ENCODE peak calls at places on chromosomes 13 and 19, in ten cellular contexts. One of them, this sample, is unnamed.

GRCh38 chr13:79581870-79582315 is 100.9 kb downstream of the NDFIP2 start:
- DNase-seq in CD4-positive, alpha-beta memory T cell: no peak
- DNase-seq in psoas muscle: peak; percentile 64
- DNase-seq in body of pancreas: no peak
- DNase-seq in cardiac muscle cell: no peak
- DNase-seq in left lung: peak; percentile 43
- DNase-seq in kidney: no peak
- DNase-seq in IMR-90: peak; percentile 3
- DNase-seq in CD8-positive, alpha-beta memory T cell: no peak
- DNase-seq in ovary: no peak
- DNase-seq in this sample: no peak

GRCh38 chr19:46181386-46181774 is 33.3 kb downstream of the IGFL2 start:
- DNase-seq in CD4-positive, alpha-beta memory T cell: no peak
- DNase-seq in psoas muscle: no peak
- DNase-seq in body of pancreas: no peak
- DNase-seq in cardiac muscle cell: no peak
- DNase-seq in left lung: no peak
- DNase-seq in kidney: no peak
- DNase-seq in IMR-90: peak; percentile 28
- DNase-seq in CD8-positive, alpha-beta memory T cell: no peak
- DNase-seq in ovary: no peak
- DNase-seq in this sample: peak; percentile 23

GRCh38 chr13:42046448-42046847 is 2.0 kb upstream of the DGKH start:
- DNase-seq in CD4-positive, alpha-beta memory T cell: no peak
- DNase-seq in psoas muscle: no peak
- DNase-seq in body of pancreas: no peak
- DNase-seq in cardiac muscle cell: no peak
- DNase-seq in left lung: no peak
- DNase-seq in kidney: no peak
- DNase-seq in IMR-90: no peak
- DNase-seq in CD8-positive, alpha-beta memory T cell: no peak
- DNase-seq in ovary: no peak
- DNase-seq in this sample: no peak

GRCh38 chr19:39296055-39296645 is at the start of gene IFNL1:
- DNase-seq in CD4-positive, alpha-beta memory T cell: no peak
- DNase-seq in psoas muscle: no peak
- DNase-seq in body of pancreas: no peak
- DNase-seq in cardiac muscle cell: no peak
- DNase-seq in left lung: no peak
- DNase-seq in kidney: no peak
- DNase-seq in IMR-90: no peak
- DNase-seq in CD8-positive, alpha-beta memory T cell: no peak
- DNase-seq in ovary: no peak
- DNase-seq in this sample: no peak

GRCh38 chr13:112441779-112442310 is 65.7 kb downstream of the SPACA7 start:
- DNase-seq in CD4-positive, alpha-beta memory T cell: no peak
- DNase-seq in psoas muscle: no peak
- DNase-seq in body of pancreas: no peak
- DNase-seq in cardiac muscle cell: no peak
- DNase-seq in left lung: peak; percentile 47
- DNase-seq in kidney: peak; percentile 40
- DNase-seq in IMR-90: no peak
- DNase-seq in CD8-positive, alpha-beta memory T cell: no peak
- DNase-seq in ovary: no peak
- DNase-seq in this sample: no peak

GRCh38 chr19:49255674-49256073 is 69.3 kb downstream of the SLC6A16 start:
- DNase-seq in CD4-positive, alpha-beta memory T cell: no peak
- DNase-seq in psoas muscle: no peak
- DNase-seq in body of pancreas: no peak
- DNase-seq in cardiac muscle cell: no peak
- DNase-seq in left lung: no peak
- DNase-seq in kidney: no peak
- DNase-seq in IMR-90: no peak
- DNase-seq in CD8-positive, alpha-beta memory T cell: no peak
- DNase-seq in ovary: no peak
- DNase-seq in this sample: peak; percentile 14

GRCh38 chr19:34994643-34995471 is 5.3 kb upstream of the GRAMD1A start:
- DNase-seq in CD4-positive, alpha-beta memory T cell: no peak
- DNase-seq in psoas muscle: peak; percentile 56
- DNase-seq in body of pancreas: peak; percentile 87
- DNase-seq in cardiac muscle cell: no peak
- DNase-seq in left lung: peak; percentile 79
- DNase-seq in kidney: peak; percentile 79
- DNase-seq in IMR-90: no peak
- DNase-seq in CD8-positive, alpha-beta memory T cell: no peak
- DNase-seq in ovary: peak; percentile 67
- DNase-seq in this sample: no peak

GRCh38 chr13:71867101-71867814 is at the start of gene DACH1:
- DNase-seq in CD4-positive, alpha-beta memory T cell: peak; percentile 2
- DNase-seq in psoas muscle: peak; percentile 69
- DNase-seq in body of pancreas: peak; percentile 65
- DNase-seq in cardiac muscle cell: peak; percentile 73
- DNase-seq in left lung: peak; percentile 63
- DNase-seq in kidney: peak; percentile 89
- DNase-seq in IMR-90: peak; percentile 20
- DNase-seq in CD8-positive, alpha-beta memory T cell: no peak
- DNase-seq in ovary: no peak
- DNase-seq in this sample: peak; percentile 34

GRCh38 chr13:66546534-66547379 is 683.4 kb downstream of the PCDH9 start:
- DNase-seq in CD4-positive, alpha-beta memory T cell: no peak
- DNase-seq in psoas muscle: no peak
- DNase-seq in body of pancreas: no peak
- DNase-seq in cardiac muscle cell: no peak
- DNase-seq in left lung: no peak
- DNase-seq in kidney: no peak
- DNase-seq in IMR-90: peak; percentile 80
- DNase-seq in CD8-positive, alpha-beta memory T cell: no peak
- DNase-seq in ovary: no peak
- DNase-seq in this sample: no peak

GRCh38 chr19:571127-571974 is 1.0 kb upstream of the BSG start:
- DNase-seq in CD4-positive, alpha-beta memory T cell: no peak
- DNase-seq in psoas muscle: no peak
- DNase-seq in body of pancreas: peak; percentile 41
- DNase-seq in cardiac muscle cell: peak; percentile 38
- DNase-seq in left lung: peak; percentile 74
- DNase-seq in kidney: peak; percentile 80
- DNase-seq in IMR-90: peak; percentile 35
- DNase-seq in CD8-positive, alpha-beta memory T cell: peak; percentile 79
- DNase-seq in ovary: no peak
- DNase-seq in this sample: peak; percentile 38

GRCh38 chr13:38814331-38814730 is 127.5 kb downstream of the FREM2 start:
- DNase-seq in CD4-positive, alpha-beta memory T cell: no peak
- DNase-seq in psoas muscle: no peak
- DNase-seq in body of pancreas: peak; percentile 58
- DNase-seq in cardiac muscle cell: no peak
- DNase-seq in left lung: no peak
- DNase-seq in kidney: no peak
- DNase-seq in IMR-90: no peak
- DNase-seq in CD8-positive, alpha-beta memory T cell: no peak
- DNase-seq in ovary: no peak
- DNase-seq in this sample: peak; percentile 71

GRCh38 chr13:52832268-52832667 is 16.2 kb downstream of the PCDH8 start:
- DNase-seq in CD4-positive, alpha-beta memory T cell: no peak
- DNase-seq in psoas muscle: no peak
- DNase-seq in body of pancreas: no peak
- DNase-seq in cardiac muscle cell: peak; percentile 14
- DNase-seq in left lung: no peak
- DNase-seq in kidney: no peak
- DNase-seq in IMR-90: no peak
- DNase-seq in CD8-positive, alpha-beta memory T cell: no peak
- DNase-seq in ovary: no peak
- DNase-seq in this sample: no peak

DNA sequence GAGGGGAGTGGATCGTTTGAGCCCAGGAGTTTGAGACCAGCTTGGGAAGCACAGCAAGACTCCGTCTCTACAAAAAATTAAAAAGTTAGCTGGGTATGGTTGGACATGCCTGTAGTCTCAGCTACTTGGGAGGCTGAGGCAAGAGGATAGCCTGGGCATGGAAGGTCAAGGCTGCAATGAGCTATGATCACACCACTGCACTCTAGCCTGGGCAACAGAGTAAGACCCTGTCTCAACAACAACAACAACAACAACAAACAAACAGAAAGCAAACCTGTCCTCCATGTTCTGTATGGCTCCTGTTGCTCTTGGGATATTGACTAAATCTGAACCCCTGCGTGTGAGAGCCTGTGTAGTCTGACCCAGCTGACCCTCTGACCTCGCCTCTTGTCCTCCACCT is 14.9 kb downstream of the CEBPA start:
- DNase-seq in CD4-positive, alpha-beta memory T cell: no peak
- DNase-seq in psoas muscle: no peak
- DNase-seq in body of pancreas: no peak
- DNase-seq in cardiac muscle cell: no peak
- DNase-seq in left lung: peak; percentile 9
- DNase-seq in kidney: no peak
- DNase-seq in IMR-90: no peak
- DNase-seq in CD8-positive, alpha-beta memory T cell: no peak
- DNase-seq in ovary: no peak
- DNase-seq in this sample: no peak
- H3K4me1 ChIP-seq in CD4-positive, alpha-beta memory T cell: peaks cover 12% of the 10 kb centered on the region
- H3K4me1 ChIP-seq in psoas muscle: peaks cover 4% of the 10 kb centered on the region
- H3K4me1 ChIP-seq in body of pancreas: peaks cover 20% of the 10 kb centered on the region
- H3K4me1 ChIP-seq in cardiac muscle cell: no peaks in the 10 kb centered on the region
- H3K4me1 ChIP-seq in left lung: peaks cover 72% of the 10 kb centered on the region
- H3K4me1 ChIP-seq in kidney: peaks cover 12% of the 10 kb centered on the region
- H3K4me1 ChIP-seq in IMR-90: no peaks in the 10 kb centered on the region
- H3K4me1 ChIP-seq in CD8-positive, alpha-beta memory T cell: no peaks in the 10 kb centered on the region
- H3K4me1 ChIP-seq in ovary: no peaks in the 10 kb centered on the region
- H3K4me1 ChIP-seq in this sample: peaks cover 63% of the 10 kb centered on the region

GRCh38 chr13:36674337-36675212 is 755 bp downstream of the SERTM1 start:
- DNase-seq in CD4-positive, alpha-beta memory T cell: no peak
- DNase-seq in psoas muscle: no peak
- DNase-seq in body of pancreas: no peak
- DNase-seq in cardiac muscle cell: no peak
- DNase-seq in left lung: peak; percentile 52
- DNase-seq in kidney: no peak
- DNase-seq in IMR-90: no peak
- DNase-seq in CD8-positive, alpha-beta memory T cell: no peak
- DNase-seq in ovary: no peak
- DNase-seq in this sample: no peak
- H3K4me3 ChIP-seq in CD4-positive, alpha-beta memory T cell: no peak overlapping the region
- H3K4me3 ChIP-seq in psoas muscle: peak overlapping the region; percentile 45
- H3K4me3 ChIP-seq in body of pancreas: no peak overlapping the region
- H3K4me3 ChIP-seq in cardiac muscle cell: peak overlapping the region; percentile 33
- H3K4me3 ChIP-seq in left lung: peak overlapping the region; percentile 26
- H3K4me3 ChIP-seq in kidney: no peak overlapping the region
- H3K4me3 ChIP-seq in IMR-90: no peak overlapping the region
- H3K4me3 ChIP-seq in CD8-positive, alpha-beta memory T cell: no peak overlapping the region
- H3K4me3 ChIP-seq in ovary: peak overlapping the region; percentile 60
- H3K4me3 ChIP-seq in this sample: peak overlapping the region; percentile 52

GRCh38 chr13:73662833-73663232 is 471.4 kb downstream of the KLF12 start:
- DNase-seq in CD4-positive, alpha-beta memory T cell: no peak
- DNase-seq in psoas muscle: no peak
- DNase-seq in body of pancreas: no peak
- DNase-seq in cardiac muscle cell: no peak
- DNase-seq in left lung: no peak
- DNase-seq in kidney: no peak
- DNase-seq in IMR-90: no peak
- DNase-seq in CD8-positive, alpha-beta memory T cell: no peak
- DNase-seq in ovary: no peak
- DNase-seq in this sample: no peak

GRCh38 chr13:73658639-73659038 is 475.6 kb downstream of the KLF12 start:
- DNase-seq in CD4-positive, alpha-beta memory T cell: no peak
- DNase-seq in psoas muscle: no peak
- DNase-seq in body of pancreas: no peak
- DNase-seq in cardiac muscle cell: no peak
- DNase-seq in left lung: no peak
- DNase-seq in kidney: no peak
- DNase-seq in IMR-90: no peak
- DNase-seq in CD8-positive, alpha-beta memory T cell: no peak
- DNase-seq in ovary: no peak
- DNase-seq in this sample: no peak

GRCh38 chr13:73661066-73661465 is 473.1 kb downstream of the KLF12 start:
- DNase-seq in CD4-positive, alpha-beta memory T cell: no peak
- DNase-seq in psoas muscle: no peak
- DNase-seq in body of pancreas: no peak
- DNase-seq in cardiac muscle cell: no peak
- DNase-seq in left lung: no peak
- DNase-seq in kidney: no peak
- DNase-seq in IMR-90: no peak
- DNase-seq in CD8-positive, alpha-beta memory T cell: no peak
- DNase-seq in ovary: no peak
- DNase-seq in this sample: no peak

GRCh38 chr13:73665279-73665678 is 468.9 kb downstream of the KLF12 start:
- DNase-seq in CD4-positive, alpha-beta memory T cell: no peak
- DNase-seq in psoas muscle: no peak
- DNase-seq in body of pancreas: no peak
- DNase-seq in cardiac muscle cell: no peak
- DNase-seq in left lung: no peak
- DNase-seq in kidney: no peak
- DNase-seq in IMR-90: no peak
- DNase-seq in CD8-positive, alpha-beta memory T cell: no peak
- DNase-seq in ovary: no peak
- DNase-seq in this sample: no peak

DNA sequence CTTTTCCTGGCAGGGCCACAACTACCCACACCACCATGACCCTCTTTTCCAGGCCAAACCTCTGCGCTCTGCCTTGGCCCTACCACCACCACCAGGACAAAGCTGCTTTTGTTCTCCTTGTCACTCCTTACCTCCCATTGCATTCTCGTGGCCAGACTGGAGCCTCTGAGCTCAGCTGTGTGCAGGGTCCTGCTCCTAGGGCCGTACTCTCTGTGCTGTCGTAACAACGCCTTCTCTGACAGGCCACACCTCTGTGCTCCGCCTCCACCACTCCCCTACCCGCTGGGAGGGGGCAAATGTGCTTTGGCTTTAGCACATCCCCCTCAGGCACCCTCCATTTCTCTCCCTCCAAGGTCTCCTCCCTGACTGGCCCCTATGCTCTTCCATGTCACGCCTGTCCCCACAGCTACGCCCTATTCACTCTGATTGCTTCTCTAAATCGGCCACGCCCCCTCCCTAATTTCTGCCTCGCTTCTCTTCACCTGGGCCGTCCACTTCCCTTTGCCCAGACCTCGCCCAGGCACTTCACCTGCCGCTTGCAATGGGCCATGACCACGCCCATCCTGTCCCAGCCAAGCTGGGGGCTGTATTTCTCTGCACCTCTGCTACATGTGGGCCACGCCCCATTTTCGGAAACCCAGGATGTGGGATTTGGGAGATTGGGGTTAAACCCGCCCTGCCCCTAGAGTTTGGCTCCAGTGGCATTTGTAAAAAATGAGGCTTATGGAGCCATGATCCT is 472.3 kb downstream of the KLF12 start:
- DNase-seq in CD4-positive, alpha-beta memory T cell: no peak
- DNase-seq in psoas muscle: no peak
- DNase-seq in body of pancreas: no peak
- DNase-seq in cardiac muscle cell: no peak
- DNase-seq in left lung: no peak
- DNase-seq in kidney: peak; percentile 65
- DNase-seq in IMR-90: no peak
- DNase-seq in CD8-positive, alpha-beta memory T cell: no peak
- DNase-seq in ovary: no peak
- DNase-seq in this sample: no peak
- H3K4me1 ChIP-seq in CD4-positive, alpha-beta memory T cell: no peaks in the 10 kb centered on the region
- H3K4me1 ChIP-seq in psoas muscle: no peaks in the 10 kb centered on the region
- H3K4me1 ChIP-seq in body of pancreas: peaks cover 10% of the 10 kb centered on the region
- H3K4me1 ChIP-seq in cardiac muscle cell: no peaks in the 10 kb centered on the region
- H3K4me1 ChIP-seq in left lung: no peaks in the 10 kb centered on the region
- H3K4me1 ChIP-seq in kidney: no peaks in the 10 kb centered on the region
- H3K4me1 ChIP-seq in IMR-90: no peaks in the 10 kb centered on the region
- H3K4me1 ChIP-seq in CD8-positive, alpha-beta memory T cell: no peaks in the 10 kb centered on the region
- H3K4me1 ChIP-seq in ovary: no peaks in the 10 kb centered on the region
- H3K4me1 ChIP-seq in this sample: no peaks in the 10 kb centered on the region

GRCh38 chr19:29668746-29669609 is 3.7 kb downstream of the PLEKHF1 start:
- DNase-seq in CD4-positive, alpha-beta memory T cell: no peak
- DNase-seq in psoas muscle: peak; percentile 70
- DNase-seq in body of pancreas: no peak
- DNase-seq in cardiac muscle cell: no peak
- DNase-seq in left lung: no peak
- DNase-seq in kidney: no peak
- DNase-seq in IMR-90: no peak
- DNase-seq in CD8-positive, alpha-beta memory T cell: no peak
- DNase-seq in ovary: no peak
- DNase-seq in this sample: no peak
- H3K4me3 ChIP-seq in CD4-positive, alpha-beta memory T cell: peak overlapping the region; percentile 77
- H3K4me3 ChIP-seq in psoas muscle: peak overlapping the region; percentile 75
- H3K4me3 ChIP-seq in body of pancreas: no peak overlapping the region
- H3K4me3 ChIP-seq in cardiac muscle cell: no peak overlapping the region
- H3K4me3 ChIP-seq in left lung: no peak overlapping the region
- H3K4me3 ChIP-seq in kidney: no peak overlapping the region
- H3K4me3 ChIP-seq in IMR-90: no peak overlapping the region
- H3K4me3 ChIP-seq in CD8-positive, alpha-beta memory T cell: peak overlapping the region; percentile 91
- H3K4me3 ChIP-seq in ovary: no peak overlapping the region
- H3K4me3 ChIP-seq in this sample: no peak overlapping the region

This sample was measured in thyroid gland.